ENCODE peak calls at places on chromosome 10, in four cellular contexts. V is T follicular helper cell; T is breast epithelium; B is stimulated activated CD4-positive, alpha-beta T cell treated with anti-CD3 and anti-CD28 coated beads, Interleukin-1b, Interleukin-23, amount 100 ng/mL, for 1 hour. G is an unnamed sample.

GRCh38 chr10:78320990-78321389 is 287.3 kb downstream of the RPS24 start:
- DNase-seq in V (no peak), B (no peak), T (no peak), G (no peak)

GRCh38 chr10:62761115-62761514 is 43.4 kb upstream of the ADO start:
- DNase-seq in T (no peak), V (no peak), B (no peak), G (no peak)

GRCh38 chr10:34377833-34378232 is 437.3 kb downstream of the PARD3 start:
- DNase-seq in B (no peak), T (no peak), V (no peak), G (no peak)

GRCh38 chr10:31701546-31701945 is 227.1 kb downstream of the ARHGAP12 start:
- DNase-seq in V (no peak), T (no peak), B (no peak), G (no peak)

GRCh38 chr10:92074126-92074887 is 150.7 kb downstream of the BTAF1 start:
- DNase-seq in T (no peak), B (no peak), V (no peak), G (no peak)

GRCh38 chr10:50361946-50362345 is 110.6 kb upstream of the ASAH2 start:
- DNase-seq in V (no peak), B (no peak), T (no peak), G (no peak)

GRCh38 chr10:111076191-111076681 is 593 bp upstream of the ADRA2A start:
- DNase-seq in T (peak), B (peak), V (peak), G (no peak)

GRCh38 chr10:3452234-3452633 is 279.7 kb upstream of the PITRM1 start:
- DNase-seq in T (no peak), V (no peak), B (no peak), G (no peak)

GRCh38 chr10:33273295-33274002 is 61.0 kb downstream of the NRP1 start:
- DNase-seq in B (no peak), T (peak), V (no peak), G (peak)

GRCh38 chr10:46552526-46553237 is 3.8 kb downstream of the GPRIN2 start:
- DNase-seq in T (no peak), V (no peak), B (no peak), G (peak)

GRCh38 chr10:25933653-25934608 is at the start of gene MYO3A:
- DNase-seq in B (no peak), V (no peak), T (no peak), G (no peak)

GRCh38 chr10:78408671-78409472 is 375.2 kb downstream of the RPS24 start:
- DNase-seq in V (no peak), B (no peak), T (peak), G (peak)

GRCh38 chr10:74822583-74823089 is 3.8 kb upstream of the KAT6B start:
- DNase-seq in V (no peak), T (no peak), B (no peak), G (no peak)

GRCh38 chr10:86687750-86688149 is 19.4 kb downstream of the LDB3 start:
- DNase-seq in T (no peak), V (no peak), B (no peak), G (no peak)

GRCh38 chr10:43417950-43418768 is 9.2 kb upstream of the HNRNPF start:
- DNase-seq in B (no peak), V (no peak), T (no peak), G (no peak)

GRCh38 chr10:6532321-6532720 is 47.8 kb downstream of the PRKCQ start:
- DNase-seq in V (no peak), T (no peak), B (no peak), G (no peak)

GRCh38 chr10:35470535-35470934 is 134.2 kb downstream of the CCNY start:
- DNase-seq in B (no peak), T (no peak), V (no peak), G (no peak)

GRCh38 chr10:30166929-30167328 is 107.5 kb upstream of the JCAD start:
- DNase-seq in V (no peak), B (no peak), T (no peak), G (no peak)

GRCh38 chr10:80471715-80472233 is 17.7 kb downstream of the TSPAN14 start:
- DNase-seq in B (no peak), V (no peak), T (no peak), G (no peak)

GRCh38 chr10:22648547-22648961 is 65.8 kb downstream of the PIP4K2A start:
- DNase-seq in T (no peak), B (no peak), V (no peak), G (no peak)

GRCh38 chr10:30002438-30003266 is 56.7 kb downstream of the JCAD start:
- DNase-seq in B (peak), V (peak), T (peak), G (peak)

GRCh38 chr10:124632064-124632531 is 112.1 kb downstream of the FAM53B start:
- DNase-seq in V (no peak), B (no peak), T (peak), G (no peak)

GRCh38 chr10:775245-776075 is 86.0 kb upstream of the DIP2C start:
- DNase-seq in B (no peak), V (no peak), T (peak), G (no peak)

GRCh38 chr10:126207313-126207771 is 180.9 kb downstream of the ADAM12 start:
- DNase-seq in T (no peak), B (no peak), V (no peak), G (no peak)

GRCh38 chr10:69741671-69742355 is 59.9 kb upstream of the COL13A1 start:
- DNase-seq in V (no peak), T (no peak), B (no peak), G (no peak)

GRCh38 chr10:74760042-74760979 is 66.1 kb upstream of the KAT6B start:
- DNase-seq in T (no peak), V (no peak), B (no peak), G (no peak)

GRCh38 chr10:124517931-124518330 is 56.3 kb downstream of the LHPP start:
- DNase-seq in T (no peak), B (no peak), V (no peak), G (no peak)

GRCh38 chr10:1179346-1180070 is 123.3 kb downstream of the WDR37 start:
- DNase-seq in T (peak), B (no peak), V (no peak), G (peak)

GRCh38 chr10:132716691-132717490 is 69.1 kb downstream of the NKX6-2 start:
- DNase-seq in T (no peak), B (no peak), V (no peak), G (peak)

GRCh38 chr10:124677291-124677690 is 66.9 kb downstream of the FAM53B start:
- DNase-seq in T (no peak), B (no peak), V (no peak), G (no peak)

GRCh38 chr10:18527692-18528091 is 123.7 kb downstream of the NSUN6 start:
- DNase-seq in V (no peak), T (no peak), B (no peak), G (no peak)

GRCh38 chr10:102916173-102916572 is 1.9 kb upstream of the CNNM2 start:
- DNase-seq in B (no peak), V (no peak), T (no peak), G (no peak)

GRCh38 chr10:133555521-133555920 is 9.9 kb downstream of the SYCE1 start:
- DNase-seq in T (no peak), V (no peak), B (no peak), G (no peak)

GRCh38 chr10:63497321-63497720 is 23.9 kb upstream of the REEP3 start:
- DNase-seq in T (no peak), V (no peak), B (no peak), G (no peak)

GRCh38 chr10:46248651-46249131 is 38.1 kb upstream of the ANTXRL start:
- DNase-seq in T (peak), B (no peak), V (no peak), G (peak)

GRCh38 chr10:56622335-56622973 is 261.4 kb upstream of the ZWINT start:
- DNase-seq in T (no peak), B (no peak), V (no peak), G (no peak)

GRCh38 chr10:72333111-72334012 is 21.4 kb downstream of the DNAJB12 start:
- DNase-seq in V (no peak), T (no peak), B (no peak), G (no peak)

GRCh38 chr10:18185621-18186020 is 45.4 kb downstream of the CACNB2 start:
- DNase-seq in T (no peak), V (no peak), B (no peak), G (no peak)

GRCh38 chr10:43816351-43817321 is 168.0 kb upstream of the ZNF32 start:
- DNase-seq in T (no peak), B (peak), V (peak), G (no peak)

G was measured in suprapubic skin.